ENCODE peak calls at places on chromosomes 16 and 17, in ten cellular contexts. I is Caki2; B is EH; V is AG09309; M is iPS-NIHi11; X is T-helper 17 cell; D is effector memory CD4-positive, alpha-beta T cell; S is iris pigment epithelial cell; A is activated CD4-positive, alpha-beta T cell treated with anti-CD3 and anti-CD28 coated beads, Interleukin-2, amount 10 ng/mL, durations not matched to agents 7 days and 5 days; F is fibroblast of lung. O is an unnamed sample.
A peak's percentile ranks its signal among the peaks of the same experiment; 100 is the strongest.

GRCh38 chr17:82330322-82331239 is 3.0 kb downstream of the SECTM1 start:
- DNase-seq in I (peak; percentile 75), B (peak; percentile 58), V (no peak), M (peak; percentile 5), X (no peak), D (no peak), S (no peak), A (no peak), F (peak; percentile 75), O (no peak)

GRCh38 chr17:81246343-81246670 is 7.2 kb downstream of the NDUFAF8 start:
- DNase-seq in I (no peak), B (no peak), V (no peak), M (no peak), X (no peak), D (no peak), S (no peak), A (no peak), F (no peak), O (no peak)

GRCh38 chr17:78933959-78934568 is 8.9 kb upstream of the TIMP2 start:
- DNase-seq in I (peak; percentile 91), B (peak; percentile 99), V (peak; percentile 94), M (peak; percentile 86), X (no peak), D (no peak), S (peak; percentile 99), A (no peak), F (peak; percentile 99), O (no peak)

GRCh38 chr16:66263168-66263972 is 103.1 kb upstream of the CDH5 start:
- DNase-seq in I (no peak), B (no peak), V (no peak), M (no peak), X (no peak), D (no peak), S (no peak), A (no peak), F (no peak), O (no peak)

GRCh38 chr16:88672776-88673175 is 9.9 kb upstream of the MVD start:
- DNase-seq in I (no peak), B (no peak), V (no peak), M (peak; percentile 80), X (no peak), D (no peak), S (no peak), A (no peak), F (no peak), O (no peak)

GRCh38 chr16:88017006-88017405 is 65.8 kb downstream of the BANP start:
- DNase-seq in I (no peak), B (no peak), V (no peak), M (no peak), X (no peak), D (no peak), S (no peak), A (no peak), F (no peak), O (no peak)

GRCh38 chr16:71807905-71808592 is 585 bp downstream of the AP1G1 start:
- DNase-seq in I (peak; percentile 23), B (peak; percentile 57), V (no peak), M (no peak), X (no peak), D (no peak), S (peak; percentile 63), A (no peak), F (peak; percentile 12), O (no peak)

GRCh38 chr16:189604-190186 is 9.4 kb downstream of the HBQ1 start:
- DNase-seq in I (no peak), B (no peak), V (no peak), M (no peak), X (no peak), D (no peak), S (no peak), A (no peak), F (no peak), O (no peak)

GRCh38 chr17:57461082-57461481 is 204.8 kb downstream of the MSI2 start:
- DNase-seq in I (peak; percentile 43), B (peak; percentile 44), V (no peak), M (no peak), X (no peak), D (no peak), S (no peak), A (no peak), F (no peak), O (no peak)

GRCh38 chr17:79832211-79833109 is 6.8 kb downstream of the CBX4 start:
- DNase-seq in I (no peak), B (no peak), V (no peak), M (peak; percentile 73), X (no peak), D (no peak), S (peak; percentile 23), A (no peak), F (no peak), O (no peak)

GRCh38 chr16:14564881-14565687 is 65.0 kb downstream of the PARN start:
- DNase-seq in I (peak; percentile 85), B (peak; percentile 59), V (peak; percentile 16), M (no peak), X (no peak), D (no peak), S (peak; percentile 72), A (no peak), F (peak; percentile 46), O (no peak)

GRCh38 chr16:85342348-85342747 is 230.1 kb upstream of the CIBAR2 start:
- DNase-seq in I (no peak), B (no peak), V (no peak), M (no peak), X (no peak), D (no peak), S (no peak), A (no peak), F (no peak), O (no peak)

O was measured in T-helper 1 cell.